ENCODE peak calls at places on chromosomes 13 and 19, in five cellular contexts. One of them, this sample, is unnamed.

GRCh38 chr13:112996671-112997091 is 27.7 kb downstream of the MCF2L start:
- DNase-seq in omental fat pad: no peak
- DNase-seq in astrocyte: no peak
- DNase-seq in activated T-cell treated with anti-CD3 and anti-CD28 coated beads for 1 hour: no peak
- DNase-seq in stimulated activated CD8-positive, alpha-beta memory T cell treated with anti-CD3 and anti-CD28 coated beads, Interleukin-15, amount 100 ng/mL, for 24 hours: no peak
- DNase-seq in this sample: no peak

GRCh38 chr19:36986601-36987000 is 70.5 kb downstream of the ZNF568 start:
- DNase-seq in omental fat pad: no peak
- DNase-seq in astrocyte: no peak
- DNase-seq in activated T-cell treated with anti-CD3 and anti-CD28 coated beads for 1 hour: no peak
- DNase-seq in stimulated activated CD8-positive, alpha-beta memory T cell treated with anti-CD3 and anti-CD28 coated beads, Interleukin-15, amount 100 ng/mL, for 24 hours: no peak
- DNase-seq in this sample: no peak

GRCh38 chr19:12994701-12995595 is at the start of gene NFIX:
- DNase-seq in omental fat pad: no peak
- DNase-seq in astrocyte: no peak
- DNase-seq in activated T-cell treated with anti-CD3 and anti-CD28 coated beads for 1 hour: peak; percentile 46
- DNase-seq in stimulated activated CD8-positive, alpha-beta memory T cell treated with anti-CD3 and anti-CD28 coated beads, Interleukin-15, amount 100 ng/mL, for 24 hours: no peak
- DNase-seq in this sample: peak; percentile 43

GRCh38 chr13:68234278-68234677 is 1004.1 kb upstream of the PCDH9 start:
- DNase-seq in omental fat pad: no peak
- DNase-seq in astrocyte: peak; percentile 17
- DNase-seq in activated T-cell treated with anti-CD3 and anti-CD28 coated beads for 1 hour: no peak
- DNase-seq in stimulated activated CD8-positive, alpha-beta memory T cell treated with anti-CD3 and anti-CD28 coated beads, Interleukin-15, amount 100 ng/mL, for 24 hours: no peak
- DNase-seq in this sample: no peak

GRCh38 chr19:7494416-7495098 is 5.7 kb upstream of the PEX11G start:
- DNase-seq in omental fat pad: no peak
- DNase-seq in astrocyte: no peak
- DNase-seq in activated T-cell treated with anti-CD3 and anti-CD28 coated beads for 1 hour: no peak
- DNase-seq in stimulated activated CD8-positive, alpha-beta memory T cell treated with anti-CD3 and anti-CD28 coated beads, Interleukin-15, amount 100 ng/mL, for 24 hours: no peak
- DNase-seq in this sample: no peak

GRCh38 chr13:98390086-98390697 is 186.7 kb downstream of the STK24 start:
- DNase-seq in omental fat pad: no peak
- DNase-seq in astrocyte: peak; percentile 16
- DNase-seq in activated T-cell treated with anti-CD3 and anti-CD28 coated beads for 1 hour: no peak
- DNase-seq in stimulated activated CD8-positive, alpha-beta memory T cell treated with anti-CD3 and anti-CD28 coated beads, Interleukin-15, amount 100 ng/mL, for 24 hours: no peak
- DNase-seq in this sample: no peak

GRCh38 chr19:16452321-16452720 is 19.4 kb downstream of the EPS15L1 start:
- DNase-seq in omental fat pad: no peak
- DNase-seq in astrocyte: no peak
- DNase-seq in activated T-cell treated with anti-CD3 and anti-CD28 coated beads for 1 hour: no peak
- DNase-seq in stimulated activated CD8-positive, alpha-beta memory T cell treated with anti-CD3 and anti-CD28 coated beads, Interleukin-15, amount 100 ng/mL, for 24 hours: no peak
- DNase-seq in this sample: no peak

GRCh38 chr13:71218960-71219359 is 648.0 kb downstream of the DACH1 start:
- DNase-seq in omental fat pad: no peak
- DNase-seq in astrocyte: no peak
- DNase-seq in activated T-cell treated with anti-CD3 and anti-CD28 coated beads for 1 hour: no peak
- DNase-seq in stimulated activated CD8-positive, alpha-beta memory T cell treated with anti-CD3 and anti-CD28 coated beads, Interleukin-15, amount 100 ng/mL, for 24 hours: no peak
- DNase-seq in this sample: no peak

GRCh38 chr19:16319466-16319865 is 5.2 kb upstream of the KLF2 start:
- DNase-seq in omental fat pad: no peak
- DNase-seq in astrocyte: no peak
- DNase-seq in activated T-cell treated with anti-CD3 and anti-CD28 coated beads for 1 hour: no peak
- DNase-seq in stimulated activated CD8-positive, alpha-beta memory T cell treated with anti-CD3 and anti-CD28 coated beads, Interleukin-15, amount 100 ng/mL, for 24 hours: no peak
- DNase-seq in this sample: no peak

GRCh38 chr13:47955836-47956235 is 45.2 kb downstream of the SUCLA2 start:
- DNase-seq in omental fat pad: no peak
- DNase-seq in astrocyte: no peak
- DNase-seq in activated T-cell treated with anti-CD3 and anti-CD28 coated beads for 1 hour: no peak
- DNase-seq in stimulated activated CD8-positive, alpha-beta memory T cell treated with anti-CD3 and anti-CD28 coated beads, Interleukin-15, amount 100 ng/mL, for 24 hours: no peak
- DNase-seq in this sample: no peak

This sample was measured in progenitor cell of endocrine pancreas.